ENCODE peak calls at places on chromosome 14, in six cellular contexts. One of them, this sample, is unnamed.

GRCh38 chr14:67932708-67933107 is 113.1 kb downstream of the RAD51B start:
- DNase-seq in NB4: no peak
- DNase-seq in stimulated activated CD8-positive, alpha-beta memory T cell treated with anti-CD3 and anti-CD28 coated beads, Interleukin-7, amount 100 ng/mL, for 4 hours: no peak
- DNase-seq in astrocyte of the cerebellum: no peak
- DNase-seq in fibroblast of the aortic adventitia: no peak
- DNase-seq in frontal cortex: no peak
- DNase-seq in this sample: no peak

GRCh38 chr14:81366884-81367283 is 33.2 kb downstream of the STON2 start:
- DNase-seq in NB4: no peak
- DNase-seq in stimulated activated CD8-positive, alpha-beta memory T cell treated with anti-CD3 and anti-CD28 coated beads, Interleukin-7, amount 100 ng/mL, for 4 hours: no peak
- DNase-seq in astrocyte of the cerebellum: no peak
- DNase-seq in fibroblast of the aortic adventitia: no peak
- DNase-seq in frontal cortex: no peak
- DNase-seq in this sample: no peak

GRCh38 chr14:62015945-62016344 is 253.7 kb downstream of the SNAPC1 start:
- DNase-seq in NB4: no peak
- DNase-seq in stimulated activated CD8-positive, alpha-beta memory T cell treated with anti-CD3 and anti-CD28 coated beads, Interleukin-7, amount 100 ng/mL, for 4 hours: no peak
- DNase-seq in astrocyte of the cerebellum: no peak
- DNase-seq in fibroblast of the aortic adventitia: no peak
- DNase-seq in frontal cortex: no peak
- DNase-seq in this sample: peak

GRCh38 chr14:66944872-66945271 is 244.4 kb upstream of the GARIN2 start:
- DNase-seq in NB4: peak
- DNase-seq in stimulated activated CD8-positive, alpha-beta memory T cell treated with anti-CD3 and anti-CD28 coated beads, Interleukin-7, amount 100 ng/mL, for 4 hours: no peak
- DNase-seq in astrocyte of the cerebellum: peak
- DNase-seq in fibroblast of the aortic adventitia: peak
- DNase-seq in frontal cortex: no peak
- DNase-seq in this sample: peak

GRCh38 chr14:21102472-21103164 is 1.8 kb downstream of the TMEM253 start:
- DNase-seq in NB4: no peak
- DNase-seq in stimulated activated CD8-positive, alpha-beta memory T cell treated with anti-CD3 and anti-CD28 coated beads, Interleukin-7, amount 100 ng/mL, for 4 hours: no peak
- DNase-seq in astrocyte of the cerebellum: no peak
- DNase-seq in fibroblast of the aortic adventitia: no peak
- DNase-seq in frontal cortex: no peak
- DNase-seq in this sample: no peak

GRCh38 chr14:87199371-87199770 is 793.6 kb downstream of the GALC start:
- DNase-seq in NB4: no peak
- DNase-seq in stimulated activated CD8-positive, alpha-beta memory T cell treated with anti-CD3 and anti-CD28 coated beads, Interleukin-7, amount 100 ng/mL, for 4 hours: no peak
- DNase-seq in astrocyte of the cerebellum: no peak
- DNase-seq in fibroblast of the aortic adventitia: no peak
- DNase-seq in frontal cortex: no peak
- DNase-seq in this sample: no peak

GRCh38 chr14:74427651-74428050 is 1.6 kb upstream of the SYNDIG1L start:
- DNase-seq in NB4: no peak
- DNase-seq in stimulated activated CD8-positive, alpha-beta memory T cell treated with anti-CD3 and anti-CD28 coated beads, Interleukin-7, amount 100 ng/mL, for 4 hours: no peak
- DNase-seq in astrocyte of the cerebellum: no peak
- DNase-seq in fibroblast of the aortic adventitia: no peak
- DNase-seq in frontal cortex: no peak
- DNase-seq in this sample: no peak

GRCh38 chr14:104101086-104101621 is 15.7 kb downstream of the ASPG start:
- DNase-seq in NB4: no peak
- DNase-seq in stimulated activated CD8-positive, alpha-beta memory T cell treated with anti-CD3 and anti-CD28 coated beads, Interleukin-7, amount 100 ng/mL, for 4 hours: no peak
- DNase-seq in astrocyte of the cerebellum: no peak
- DNase-seq in fibroblast of the aortic adventitia: no peak
- DNase-seq in frontal cortex: no peak
- DNase-seq in this sample: no peak

GRCh38 chr14:59275668-59276067 is 87.2 kb downstream of the DAAM1 start:
- DNase-seq in NB4: peak
- DNase-seq in stimulated activated CD8-positive, alpha-beta memory T cell treated with anti-CD3 and anti-CD28 coated beads, Interleukin-7, amount 100 ng/mL, for 4 hours: no peak
- DNase-seq in astrocyte of the cerebellum: peak
- DNase-seq in fibroblast of the aortic adventitia: peak
- DNase-seq in frontal cortex: no peak
- DNase-seq in this sample: peak

GRCh38 chr14:88941414-88941813 is 117.0 kb downstream of the TTC8 start:
- DNase-seq in NB4: no peak
- DNase-seq in stimulated activated CD8-positive, alpha-beta memory T cell treated with anti-CD3 and anti-CD28 coated beads, Interleukin-7, amount 100 ng/mL, for 4 hours: no peak
- DNase-seq in astrocyte of the cerebellum: no peak
- DNase-seq in fibroblast of the aortic adventitia: no peak
- DNase-seq in frontal cortex: no peak
- DNase-seq in this sample: no peak

GRCh38 chr14:54681819-54682261 is 114.9 kb downstream of the SAMD4A start:
- DNase-seq in NB4: no peak
- DNase-seq in stimulated activated CD8-positive, alpha-beta memory T cell treated with anti-CD3 and anti-CD28 coated beads, Interleukin-7, amount 100 ng/mL, for 4 hours: no peak
- DNase-seq in astrocyte of the cerebellum: peak
- DNase-seq in fibroblast of the aortic adventitia: peak
- DNase-seq in frontal cortex: no peak
- DNase-seq in this sample: no peak

GRCh38 chr14:84453541-84453940 is 1076.4 kb upstream of the FLRT2 start:
- DNase-seq in NB4: no peak
- DNase-seq in stimulated activated CD8-positive, alpha-beta memory T cell treated with anti-CD3 and anti-CD28 coated beads, Interleukin-7, amount 100 ng/mL, for 4 hours: no peak
- DNase-seq in astrocyte of the cerebellum: no peak
- DNase-seq in fibroblast of the aortic adventitia: no peak
- DNase-seq in frontal cortex: no peak
- DNase-seq in this sample: peak

GRCh38 chr14:32512813-32513212 is 183.7 kb downstream of the AKAP6 start:
- DNase-seq in NB4: no peak
- DNase-seq in stimulated activated CD8-positive, alpha-beta memory T cell treated with anti-CD3 and anti-CD28 coated beads, Interleukin-7, amount 100 ng/mL, for 4 hours: no peak
- DNase-seq in astrocyte of the cerebellum: no peak
- DNase-seq in fibroblast of the aortic adventitia: peak
- DNase-seq in frontal cortex: no peak
- DNase-seq in this sample: peak

GRCh38 chr14:100434033-100434601 is 111.0 kb downstream of the SLC25A47 start:
- DNase-seq in NB4: peak
- DNase-seq in stimulated activated CD8-positive, alpha-beta memory T cell treated with anti-CD3 and anti-CD28 coated beads, Interleukin-7, amount 100 ng/mL, for 4 hours: no peak
- DNase-seq in astrocyte of the cerebellum: no peak
- DNase-seq in fibroblast of the aortic adventitia: no peak
- DNase-seq in frontal cortex: no peak
- DNase-seq in this sample: no peak

GRCh38 chr14:101062065-101062450 is 158.5 kb upstream of the RTL1 start:
- DNase-seq in NB4: no peak
- DNase-seq in stimulated activated CD8-positive, alpha-beta memory T cell treated with anti-CD3 and anti-CD28 coated beads, Interleukin-7, amount 100 ng/mL, for 4 hours: no peak
- DNase-seq in astrocyte of the cerebellum: no peak
- DNase-seq in fibroblast of the aortic adventitia: no peak
- DNase-seq in frontal cortex: no peak
- DNase-seq in this sample: no peak

GRCh38 chr14:54577977-54578376 is 11.0 kb downstream of the SAMD4A start:
- DNase-seq in NB4: no peak
- DNase-seq in stimulated activated CD8-positive, alpha-beta memory T cell treated with anti-CD3 and anti-CD28 coated beads, Interleukin-7, amount 100 ng/mL, for 4 hours: no peak
- DNase-seq in astrocyte of the cerebellum: no peak
- DNase-seq in fibroblast of the aortic adventitia: peak
- DNase-seq in frontal cortex: no peak
- DNase-seq in this sample: peak

GRCh38 chr14:50928002-50928635 is 16.2 kb downstream of the PYGL start:
- DNase-seq in NB4: peak
- DNase-seq in stimulated activated CD8-positive, alpha-beta memory T cell treated with anti-CD3 and anti-CD28 coated beads, Interleukin-7, amount 100 ng/mL, for 4 hours: no peak
- DNase-seq in astrocyte of the cerebellum: peak
- DNase-seq in fibroblast of the aortic adventitia: peak
- DNase-seq in frontal cortex: no peak
- DNase-seq in this sample: peak

GRCh38 chr14:100292301-100292775 is 13.9 kb downstream of the SLC25A29 start:
- DNase-seq in NB4: no peak
- DNase-seq in stimulated activated CD8-positive, alpha-beta memory T cell treated with anti-CD3 and anti-CD28 coated beads, Interleukin-7, amount 100 ng/mL, for 4 hours: no peak
- DNase-seq in astrocyte of the cerebellum: no peak
- DNase-seq in fibroblast of the aortic adventitia: no peak
- DNase-seq in frontal cortex: no peak
- DNase-seq in this sample: no peak

GRCh38 chr14:102827716-102828115 is 50.5 kb downstream of the TRAF3 start:
- DNase-seq in NB4: no peak
- DNase-seq in stimulated activated CD8-positive, alpha-beta memory T cell treated with anti-CD3 and anti-CD28 coated beads, Interleukin-7, amount 100 ng/mL, for 4 hours: no peak
- DNase-seq in astrocyte of the cerebellum: peak
- DNase-seq in fibroblast of the aortic adventitia: no peak
- DNase-seq in frontal cortex: no peak
- DNase-seq in this sample: no peak

GRCh38 chr14:102389261-102389660 is 26.5 kb downstream of the TECPR2 start:
- DNase-seq in NB4: peak
- DNase-seq in stimulated activated CD8-positive, alpha-beta memory T cell treated with anti-CD3 and anti-CD28 coated beads, Interleukin-7, amount 100 ng/mL, for 4 hours: no peak
- DNase-seq in astrocyte of the cerebellum: no peak
- DNase-seq in fibroblast of the aortic adventitia: no peak
- DNase-seq in frontal cortex: no peak
- DNase-seq in this sample: no peak

This sample was measured in adipocyte.